ENCODE peak calls at places on chromosomes 3 and 15, in seven cellular contexts. K is B cell, B is LHCN-M2, Q is ACHN, P is cardiac muscle cell, A is HAP-1, M is brain pericyte. C is an unnamed sample.

GRCh38 chr3:15805756-15806266 is 8.0 kb upstream of the ANKRD28 start:
- DNase-seq in K (no peak), B (peak), Q (no peak), P (no peak), A (no peak), M (no peak), C (peak)

GRCh38 chr15:71634820-71635219 is 175.5 kb upstream of the NR2E3 start:
- DNase-seq in K (no peak), B (peak), Q (no peak), P (peak), A (peak), M (no peak), C (no peak)

GRCh38 chr3:155995525-155996370 is 124.6 kb upstream of the KCNAB1 start:
- DNase-seq in K (no peak), B (peak), Q (peak), P (peak), A (peak), M (no peak), C (peak)

GRCh38 chr15:98854496-98854895 is 153.1 kb downstream of the PGPEP1L start:
- DNase-seq in K (no peak), B (no peak), Q (no peak), P (no peak), A (no peak), M (no peak), C (no peak)

GRCh38 chr15:81839387-81839786 is 206.4 kb downstream of the MEX3B start:
- DNase-seq in K (no peak), B (no peak), Q (no peak), P (no peak), A (no peak), M (no peak), C (no peak)

GRCh38 chr15:73604477-73604876 is 28.7 kb downstream of the NPTN start:
- DNase-seq in K (no peak), B (no peak), Q (no peak), P (no peak), A (no peak), M (no peak), C (no peak)

GRCh38 chr15:34708422-34708821 is 46.4 kb downstream of the GJD2 start:
- DNase-seq in K (no peak), B (peak), Q (peak), P (peak), A (peak), M (no peak), C (peak)

GRCh38 chr3:127768346-127769008 is 53.8 kb downstream of the MGLL start:
- DNase-seq in K (no peak), B (peak), Q (peak), P (no peak), A (no peak), M (no peak), C (peak)

C was measured in HCEC 1CT.